ENCODE peak calls at places on chromosomes 4 and X, in four cellular contexts. V, S, U and N are unnamed samples. For H3K4me1, the result is how much of the 10 kb centered on the place peaks cover.

GRCh38 chrX:154890990-154891639 is 5.0 kb downstream of the F8A1 start:
- DNase-seq in V (no peak), S (peak), U (no peak), N (no peak)

GRCh38 chr4:182144621-182145359 is 98.4 kb upstream of the TENM3 start:
- DNase-seq in V (no peak), S (peak), U (peak), N (peak)

GRCh38 chrX:9312922-9313867 is 151.7 kb upstream of the TBL1X start:
- DNase-seq in V (no peak), S (peak), U (peak), N (peak)

GRCh38 chrX:151896734-151897474 is 15.8 kb upstream of the MAGEA4 start:
- DNase-seq in V (no peak), S (no peak), U (no peak), N (no peak)

GRCh38 chrX:15050395-15050794 is 177.2 kb downstream of the MOSPD2 start:
- DNase-seq in V (no peak), S (no peak), U (no peak), N (no peak)

GRCh38 chr4:94334962-94335361 is 7.7 kb downstream of the HPGDS start:
- DNase-seq in V (no peak), S (no peak), U (peak), N (no peak)

GRCh38 chr4:139015948-139016451 is 419 bp downstream of the NOCT start:
- DNase-seq in V (no peak), S (peak), U (peak), N (peak)

GRCh38 chr4:47154816-47155370 is 123.5 kb downstream of the GABRB1 start:
- DNase-seq in V (no peak), S (no peak), U (no peak), N (no peak)

GRCh38 chrX:103442536-103442901 is 66.2 kb downstream of the BEX3 start:
- DNase-seq in V (no peak), S (no peak), U (no peak), N (no peak)

GRCh38 chr4:116480486-116480990 is 604.8 kb downstream of the TRAM1L1 start:
- DNase-seq in V (no peak), S (no peak), U (no peak), N (no peak)

GRCh38 chr4:73885570-73886230 is 16.5 kb downstream of the CXCL1 start:
- DNase-seq in V (no peak), S (peak), U (no peak), N (no peak)

GRCh38 chr4:17230727-17231126 is 281.2 kb downstream of the QDPR start:
- DNase-seq in V (no peak), S (no peak), U (no peak), N (no peak)

GRCh38 chrX:19602866-19603620 is 87.7 kb upstream of the MAP3K15 start:
- DNase-seq in V (no peak), S (no peak), U (no peak), N (no peak)

GRCh38 chr4:142801966-142802365 is 44.1 kb downstream of the INPP4B start:
- DNase-seq in V (no peak), S (no peak), U (no peak), N (no peak)

GRCh38 chr4:184838249-184839074 is 12.7 kb upstream of the ACSL1 start:
- DNase-seq in V (no peak), S (no peak), U (no peak), N (no peak)

GRCh38 chrX:19674041-19674769 is 158.9 kb upstream of the MAP3K15 start:
- DNase-seq in V (no peak), S (no peak), U (no peak), N (no peak)

GRCh38 chr4:42361475-42361874 is 35.8 kb upstream of the SHISA3 start:
- DNase-seq in V (no peak), S (no peak), U (no peak), N (no peak)

GRCh38 chr4:87543835-87544461 is 14.8 kb upstream of the SPARCL1 start:
- DNase-seq in V (no peak), S (peak), U (peak), N (peak)

GRCh38 chr4:74189331-74190043 is 31.6 kb downstream of the MTHFD2L start:
- DNase-seq in V (no peak), S (peak), U (no peak), N (peak)

GRCh38 chr4:15202481-15202880 is 200.2 kb downstream of the CPEB2 start:
- DNase-seq in V (no peak), S (no peak), U (no peak), N (no peak)

GRCh38 chr4:112005027-112005426 is 140.2 kb upstream of the FAM241A start:
- DNase-seq in V (no peak), S (no peak), U (no peak), N (peak)

GRCh38 chr4:76546282-76547166 is 111.5 kb downstream of the SHROOM3 start:
- DNase-seq in V (no peak), S (peak), U (peak), N (no peak)

GRCh38 chrX:110281377-110281776 is 36.5 kb downstream of the AMMECR1 start:
- DNase-seq in V (no peak), S (no peak), U (no peak), N (no peak)

GRCh38 chrX:110282922-110283321 is 35.0 kb downstream of the AMMECR1 start:
- DNase-seq in V (no peak), S (no peak), U (no peak), N (no peak)

GRCh38 chrX:110284159-110284558 is 33.7 kb downstream of the AMMECR1 start:
- DNase-seq in V (no peak), S (no peak), U (no peak), N (no peak)

GRCh38 chrX:110287605-110288004 is 30.3 kb downstream of the AMMECR1 start:
- DNase-seq in V (no peak), S (no peak), U (no peak), N (no peak)

GRCh38 chrX:110286126-110286525 is 31.8 kb downstream of the AMMECR1 start:
- DNase-seq in V (peak), S (no peak), U (no peak), N (no peak)
- H3K4me3 ChIP-seq in V (no peak), S (no peak), U (no peak), N (no peak)

GRCh38 chr4:5752803-5753184 is 41.8 kb downstream of the EVC start:
- DNase-seq in V (no peak), S (no peak), U (peak), N (no peak)
- H3K4me1 ChIP-seq in V (under half), S (under half), U (under half), N (under half)

GRCh38 chr4:126916626-126917140 is 716.1 kb upstream of the INTU start:
- DNase-seq in V (no peak), S (no peak), U (no peak), N (no peak)
- H3K4me3 ChIP-seq in V (no peak), S (no peak), U (no peak), N (no peak)

DNA sequence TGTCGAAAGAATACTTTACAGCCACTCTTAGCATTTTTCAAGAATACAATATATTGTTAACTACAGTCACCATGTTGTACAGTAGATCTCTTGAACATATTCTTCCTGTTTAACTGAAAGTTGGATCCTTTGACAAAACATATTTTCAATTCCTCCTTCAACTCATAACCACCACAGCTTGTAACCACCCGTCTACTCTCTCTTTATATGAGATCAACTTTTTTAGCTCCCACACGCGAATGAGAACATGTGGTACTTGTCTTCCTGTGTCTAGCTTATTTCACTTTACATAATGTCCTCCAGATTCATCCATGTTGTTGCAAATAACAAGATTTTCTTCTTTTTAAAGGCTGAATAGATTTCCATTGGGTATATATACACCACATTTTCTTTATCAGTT is 338.3 kb upstream of the IGFBP7 start:
- DNase-seq in V (no peak), S (no peak), U (no peak), N (no peak)
- H3K4me1 ChIP-seq in V (under half), S (under half), U (under half), N (under half)

GRCh38 chr4:186534056-186534455 is 21.3 kb downstream of the MTNR1A start:
- DNase-seq in V (no peak), S (no peak), U (no peak), N (no peak)

GRCh38 chr4:186536285-186536684 is 19.1 kb downstream of the MTNR1A start:
- DNase-seq in V (no peak), S (no peak), U (no peak), N (peak)

GRCh38 chr4:186543206-186543605 is 12.2 kb downstream of the MTNR1A start:
- DNase-seq in V (no peak), S (no peak), U (no peak), N (no peak)

GRCh38 chr4:186541801-186542200 is 13.6 kb downstream of the MTNR1A start:
- DNase-seq in V (no peak), S (no peak), U (no peak), N (no peak)

DNA sequence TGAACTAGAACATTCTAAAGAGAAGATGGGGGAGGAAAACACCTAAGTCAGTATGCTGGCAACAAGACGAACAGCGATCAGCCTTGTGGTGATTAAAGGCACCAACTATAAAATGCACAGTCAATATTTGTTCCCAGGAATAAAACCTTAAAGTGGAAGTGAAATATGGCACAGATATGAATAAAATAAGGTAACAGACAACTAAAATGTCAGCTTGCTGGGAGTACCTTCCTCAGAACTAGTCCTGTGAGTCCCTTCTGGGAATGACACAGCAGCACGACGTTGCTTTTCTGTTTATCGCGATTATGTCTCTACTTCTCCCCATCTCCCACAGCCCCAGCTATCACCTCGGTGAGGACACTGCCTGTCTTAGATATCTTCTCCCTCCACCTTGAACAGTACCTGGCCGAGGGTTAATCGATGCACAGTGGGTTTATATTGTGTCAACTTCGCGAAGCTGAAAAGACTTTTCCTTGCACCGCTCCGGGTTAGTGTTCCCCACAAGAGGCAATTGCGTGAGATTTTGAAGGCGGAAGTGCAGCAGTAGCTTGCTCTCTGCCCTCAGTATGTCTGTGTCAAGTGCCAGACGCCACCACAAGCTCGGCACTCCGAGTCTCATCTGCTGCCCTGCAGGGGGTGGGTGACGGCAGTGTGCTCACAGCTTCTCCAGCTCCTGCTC is 17.4 kb downstream of the MTNR1A start:
- DNase-seq in V (no peak), S (no peak), U (no peak), N (peak)
- H3K4me3 ChIP-seq in V (no peak), S (no peak), U (no peak), N (no peak)

DNA sequence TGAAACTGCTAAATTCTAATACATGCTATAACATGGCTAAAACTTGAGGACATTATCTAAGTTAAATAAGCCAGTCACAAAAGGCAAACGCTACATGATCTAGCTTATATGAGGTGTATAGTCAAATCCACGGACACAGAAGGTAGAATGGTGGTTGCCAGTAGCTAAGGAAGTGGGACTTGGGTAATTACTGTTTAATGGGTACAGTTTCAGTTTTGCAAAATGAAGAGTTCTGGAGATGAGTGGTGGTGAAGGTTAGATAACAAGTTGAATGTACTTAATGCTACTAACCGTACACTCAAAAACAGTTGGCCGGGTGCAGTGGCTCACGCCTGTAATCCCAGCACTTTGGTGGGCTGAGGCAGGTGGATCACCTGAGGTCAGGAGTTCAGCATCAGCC is 644.5 kb upstream of the DIPK2B start:
- DNase-seq in V (no peak), S (no peak), U (no peak), N (no peak)
- H3K4me1 ChIP-seq in V (under half), S (under half), U (under half), N (under half)

GRCh38 chr4:183499797-183500196 is 5.1 kb upstream of the ING2 start:
- DNase-seq in V (no peak), S (no peak), U (no peak), N (no peak)
- H3K4me3 ChIP-seq in V (no peak), S (no peak), U (no peak), N (no peak)

GRCh38 chrX:153738056-153738605 is 13.5 kb downstream of the ABCD1 start:
- DNase-seq in V (no peak), S (no peak), U (no peak), N (no peak)
- H3K4me1 ChIP-seq in V (under half), S (under half), U (under half), N (under half)

GRCh38 chr4:110621839-110622751 is 782 bp downstream of the PITX2 start:
- DNase-seq in V (no peak), S (no peak), U (no peak), N (peak)
- H3K4me3 ChIP-seq in V (peak), S (no peak), U (no peak), N (peak)